ENCODE peak calls at places on chromosome 10, in four cellular contexts. U, H, J and W are unnamed samples.

GRCh38 chr10:87053577-87054181 is 33.6 kb downstream of the FAM25A start:
- DNase-seq in U (no peak), H (no peak), J (no peak), W (peak; percentile 33)

GRCh38 chr10:13146383-13146782 is 15.0 kb upstream of the MCM10 start:
- DNase-seq in U (peak; percentile 14), H (no peak), J (no peak), W (no peak)

GRCh38 chr10:117320050-117320665 is 55.1 kb downstream of the PDZD8 start:
- DNase-seq in U (peak; percentile 35), H (no peak), J (peak; percentile 23), W (peak; percentile 23)

GRCh38 chr10:24907956-24908355 is 44.5 kb downstream of the PRTFDC1 start:
- DNase-seq in U (no peak), H (no peak), J (no peak), W (no peak)

GRCh38 chr10:114519306-114519669 is 115.0 kb upstream of the AFAP1L2 start:
- DNase-seq in U (peak; percentile 37), H (no peak), J (no peak), W (no peak)

GRCh38 chr10:93826355-93826754 is 67.4 kb upstream of the SLC35G1 start:
- DNase-seq in U (no peak), H (no peak), J (no peak), W (no peak)

GRCh38 chr10:119642556-119643111 is 8.5 kb upstream of the BAG3 start:
- DNase-seq in U (no peak), H (no peak), J (no peak), W (no peak)

GRCh38 chr10:6995339-6995738 is 415.3 kb upstream of the PRKCQ start:
- DNase-seq in U (no peak), H (no peak), J (no peak), W (no peak)

GRCh38 chr10:51341216-51341615 is 266.9 kb downstream of the PRKG1 start:
- DNase-seq in U (no peak), H (no peak), J (no peak), W (no peak)

GRCh38 chr10:24238527-24239247 is 29.7 kb downstream of the KIAA1217 start:
- DNase-seq in U (no peak), H (no peak), J (no peak), W (no peak)

GRCh38 chr10:84310470-84310869 is 17.9 kb upstream of the CCSER2 start:
- DNase-seq in U (peak; percentile 33), H (no peak), J (no peak), W (no peak)

GRCh38 chr10:3850999-3851937 is 66.3 kb upstream of the KLF6 start:
- DNase-seq in U (peak; percentile 83), H (peak; percentile 72), J (peak; percentile 66), W (no peak)

GRCh38 chr10:91880310-91880709 is 29.0 kb downstream of the FGFBP3 start:
- DNase-seq in U (peak; percentile 29), H (no peak), J (no peak), W (no peak)

GRCh38 chr10:1049425-1049958 is 573 bp upstream of the IDI1 start:
- DNase-seq in U (no peak), H (no peak), J (peak; percentile 20), W (peak; percentile 96)

GRCh38 chr10:5666324-5667220 is at the start of gene ASB13:
- DNase-seq in U (peak; percentile 55), H (no peak), J (peak; percentile 54), W (peak; percentile 93)

GRCh38 chr10:42987121-42987541 is 89.7 kb upstream of the RET start:
- DNase-seq in U (no peak), H (no peak), J (no peak), W (no peak)

GRCh38 chr10:73922007-73922863 is 11.3 kb downstream of the PLAU start:
- DNase-seq in U (no peak), H (no peak), J (no peak), W (no peak)

GRCh38 chr10:43123361-43124093 is 14.7 kb upstream of the CSGALNACT2 start:
- DNase-seq in U (no peak), H (no peak), J (no peak), W (no peak)

GRCh38 chr10:99676895-99677294 is 17.6 kb downstream of the ENTPD7 start:
- DNase-seq in U (no peak), H (no peak), J (no peak), W (no peak)

GRCh38 chr10:132866601-132867381 is 75.6 kb downstream of the CFAP46 start:
- DNase-seq in U (no peak), H (no peak), J (no peak), W (no peak)

GRCh38 chr10:46020871-46021553 is 9.4 kb downstream of the NCOA4 start:
- DNase-seq in U (no peak), H (no peak), J (peak; percentile 92), W (no peak)

GRCh38 chr10:84293574-84294016 is 34.8 kb upstream of the CCSER2 start:
- DNase-seq in U (no peak), H (no peak), J (no peak), W (peak; percentile 33)

GRCh38 chr10:72263613-72264241 is 10.0 kb upstream of the DDIT4 start:
- DNase-seq in U (peak; percentile 76), H (no peak), J (peak; percentile 86), W (no peak)

GRCh38 chr10:60910543-60910942 is 33.4 kb downstream of the RHOBTB1 start:
- DNase-seq in U (no peak), H (no peak), J (no peak), W (no peak)

GRCh38 chr10:97363071-97363470 is 28.5 kb upstream of the FRAT2 start:
- DNase-seq in U (no peak), H (no peak), J (no peak), W (no peak)

GRCh38 chr10:16814081-16814480 is 3.1 kb downstream of the RSU1 start:
- DNase-seq in U (no peak), H (no peak), J (no peak), W (no peak)

GRCh38 chr10:201328-201771 is 66.1 kb downstream of the ZMYND11 start:
- DNase-seq in U (no peak), H (no peak), J (no peak), W (no peak)

GRCh38 chr10:154348-154747 is 19.1 kb downstream of the ZMYND11 start:
- DNase-seq in U (no peak), H (no peak), J (no peak), W (no peak)

GRCh38 chr10:21173964-21174669 is 277.0 kb upstream of the NEBL start:
- DNase-seq in U (peak; percentile 82), H (no peak), J (no peak), W (peak; percentile 88)

GRCh38 chr10:34262965-34263364 is 552.1 kb downstream of the PARD3 start:
- DNase-seq in U (peak; percentile 45), H (no peak), J (peak; percentile 8), W (no peak)

GRCh38 chr10:98074315-98074911 is 44.0 kb upstream of the CRTAC1 start:
- DNase-seq in U (no peak), H (no peak), J (no peak), W (no peak)

GRCh38 chr10:131787961-131788360 is 112.8 kb upstream of the PPP2R2D start:
- DNase-seq in U (no peak), H (no peak), J (no peak), W (no peak)

DNA sequence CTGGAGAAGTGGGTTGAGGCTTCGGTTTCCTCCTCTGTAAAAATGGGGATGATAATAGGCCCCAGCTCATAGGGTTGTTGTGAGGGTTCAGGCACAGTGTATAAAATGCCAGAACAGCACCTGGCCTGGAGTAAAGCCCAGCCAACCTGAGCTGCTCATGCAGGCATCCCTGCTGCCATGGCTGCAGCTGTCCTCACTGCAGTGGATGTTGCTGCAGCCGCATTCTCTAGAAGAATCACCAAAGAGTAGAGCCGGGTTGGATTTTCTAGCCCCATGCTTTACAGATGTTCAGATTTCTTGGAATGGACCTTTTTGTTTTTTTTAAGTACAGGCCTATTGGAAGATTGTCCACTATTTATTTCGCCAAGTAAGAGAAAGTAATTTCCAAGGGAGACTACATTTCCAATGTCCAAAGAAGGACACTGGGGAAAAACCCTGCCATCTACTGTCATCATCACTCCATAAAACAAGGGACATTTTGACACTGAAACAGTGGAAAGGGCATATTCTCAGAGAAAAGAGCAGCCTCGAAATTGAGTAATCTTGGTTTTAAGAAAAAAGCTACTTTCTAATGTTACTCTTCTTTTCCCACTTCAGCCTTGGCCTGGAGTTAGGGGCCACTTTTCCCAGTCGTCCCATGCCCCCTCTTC is 147.5 kb upstream of the TCF7L2 start:
- DNase-seq in U (no peak), H (no peak), J (no peak), W (no peak)
- TF ChIP-seq SMC3 in U (no peak), H (no peak), J (no peak), W (no peak)

GRCh38 chr10:80579370-80579769 is 41.7 kb downstream of the SH2D4B start:
- DNase-seq in U (no peak), H (no peak), J (no peak), W (no peak)
- TF ChIP-seq PBX3 in U (no peak), H (no peak), J (no peak), W (no peak)

GRCh38 chr10:120732067-120732466 is 119.1 kb upstream of the WDR11 start:
- DNase-seq in U (no peak), H (no peak), J (no peak), W (no peak)
- TF ChIP-seq SMC3 in U (no peak), H (no peak), J (no peak), W (no peak)

GRCh38 chr10:44966129-44966815 is 6.7 kb downstream of the RASSF4 start:
- DNase-seq in U (no peak), H (no peak), J (peak; percentile 72), W (no peak)

GRCh38 chr10:44963772-44964633 is 4.4 kb downstream of the RASSF4 start:
- DNase-seq in U (no peak), H (no peak), J (peak; percentile 85), W (no peak)

GRCh38 chr10:44966816-44967509 is 7.4 kb downstream of the RASSF4 start:
- DNase-seq in U (no peak), H (no peak), J (no peak), W (no peak)

GRCh38 chr10:44965104-44965503 is 5.5 kb downstream of the RASSF4 start:
- DNase-seq in U (no peak), H (no peak), J (no peak), W (no peak)

DNA sequence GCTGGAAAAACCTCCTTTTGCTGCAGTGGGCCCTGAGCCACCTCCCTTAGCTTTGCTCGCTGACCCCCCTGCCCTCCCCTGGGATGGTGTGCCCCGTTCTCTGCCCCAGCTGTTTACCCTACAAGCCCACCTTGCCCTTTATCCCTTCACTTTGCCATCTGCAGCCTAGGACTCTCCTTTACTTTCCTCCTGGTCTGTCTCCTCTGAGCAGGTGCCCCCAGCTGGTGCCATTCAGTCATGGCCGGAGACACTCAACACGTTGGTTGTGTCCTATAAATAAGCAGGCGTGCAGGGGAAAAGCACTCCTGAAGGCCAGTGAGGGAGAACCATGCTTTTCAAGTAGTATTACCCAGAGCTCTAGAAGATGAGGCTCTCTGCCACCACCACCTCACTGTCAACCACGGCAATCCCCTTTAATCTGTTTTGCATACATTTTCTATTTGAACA is 6.1 kb downstream of the RASSF4 start:
- DNase-seq in U (no peak), H (no peak), J (no peak), W (no peak)
- TF ChIP-seq PBX3 in U (no peak), H (no peak), J (no peak), W (no peak)